ENCODE peak calls at places on chromosomes 2 and 18, in eight cellular contexts. S is spleen, L is thyroid gland, V is K562, U is mammary epithelial cell, X is sigmoid colon, P is psoas muscle, R is body of pancreas. K is an unnamed sample.

GRCh38 chr2:75194184-75194868 is 5.0 kb downstream of the TACR1 start:
- DNase-seq in S (no peak), L (no peak), V (no peak), U (no peak), X (no peak), P (no peak), R (no peak), K (no peak)

GRCh38 chr18:34734048-34734447 is 23.9 kb downstream of the DTNA start:
- DNase-seq in S (no peak), L (no peak), V (no peak), U (no peak), X (no peak), P (no peak), R (no peak), K (no peak)

GRCh38 chr2:158497486-158497885 is 40.7 kb downstream of the PKP4 start:
- DNase-seq in S (no peak), L (no peak), V (no peak), U (peak; percentile 81), X (no peak), P (no peak), R (no peak), K (no peak)

GRCh38 chr2:113213061-113213930 is 39.5 kb downstream of the PSD4 start:
- DNase-seq in S (no peak), L (no peak), V (no peak), U (no peak), X (no peak), P (no peak), R (no peak), K (no peak)

GRCh38 chr2:216909541-216910175 is 49.8 kb upstream of the TNP1 start:
- DNase-seq in S (no peak), L (no peak), V (no peak), U (no peak), X (no peak), P (no peak), R (no peak), K (no peak)

GRCh38 chr18:31819106-31819924 is 58.6 kb upstream of the SLC25A52 start:
- DNase-seq in S (no peak), L (no peak), V (peak; percentile 15), U (peak; percentile 37), X (no peak), P (no peak), R (no peak), K (peak; percentile 10)

GRCh38 chr18:54187372-54187771 is 37.1 kb downstream of the MBD2 start:
- DNase-seq in S (no peak), L (no peak), V (no peak), U (no peak), X (no peak), P (no peak), R (no peak), K (no peak)

GRCh38 chr2:135029481-135030134 is 17.6 kb downstream of the MAP3K19 start:
- DNase-seq in S (no peak), L (no peak), V (no peak), U (no peak), X (no peak), P (no peak), R (no peak), K (no peak)

GRCh38 chr2:210226186-210226585 is 939 bp upstream of the ACADL start:
- DNase-seq in S (no peak), L (peak; percentile 13), V (no peak), U (no peak), X (no peak), P (no peak), R (no peak), K (peak; percentile 5)

GRCh38 chr2:64975232-64975791 is 13.9 kb upstream of the SLC1A4 start:
- DNase-seq in S (no peak), L (peak; percentile 9), V (no peak), U (peak; percentile 57), X (no peak), P (peak; percentile 72), R (peak; percentile 14), K (peak; percentile 75)

GRCh38 chr2:39805936-39806608 is 27.0 kb upstream of the THUMPD2 start:
- DNase-seq in S (no peak), L (no peak), V (no peak), U (peak; percentile 51), X (no peak), P (no peak), R (no peak), K (no peak)

GRCh38 chr2:108607706-108608301 is 73.5 kb downstream of the LIMS1 start:
- DNase-seq in S (no peak), L (peak; percentile 44), V (peak; percentile 46), U (no peak), X (no peak), P (no peak), R (no peak), K (no peak)

GRCh38 chr2:16250886-16251285 is 310.5 kb downstream of the MYCN start:
- DNase-seq in S (no peak), L (no peak), V (no peak), U (peak; percentile 55), X (no peak), P (no peak), R (no peak), K (no peak)

GRCh38 chr2:239938651-239939486 is 86.3 kb downstream of the NDUFA10 start:
- DNase-seq in S (peak; percentile 59), L (no peak), V (no peak), U (no peak), X (peak; percentile 56), P (no peak), R (peak; percentile 2), K (no peak)

GRCh38 chr2:27369471-27370025 is 590 bp downstream of the EIF2B4 start:
- DNase-seq in S (no peak), L (peak; percentile 79), V (no peak), U (peak; percentile 51), X (peak; percentile 84), P (peak; percentile 71), R (peak; percentile 63), K (no peak)

GRCh38 chr2:84302513-84303412 is 156.3 kb downstream of the SUCLG1 start:
- DNase-seq in S (no peak), L (peak; percentile 9), V (peak; percentile 78), U (peak; percentile 46), X (no peak), P (no peak), R (peak; percentile 56), K (peak; percentile 14)

GRCh38 chr18:79797518-79798345 is at the start of gene KCNG2:
- DNase-seq in S (peak; percentile 87), L (peak; percentile 32), V (no peak), U (no peak), X (peak; percentile 44), P (no peak), R (no peak), K (no peak)
- TF ChIP-seq CTCF in S (no peak), L (peak; percentile 30), V (no peak), U (no peak), X (no peak), P (no peak), R (no peak), K (no peak)

DNA sequence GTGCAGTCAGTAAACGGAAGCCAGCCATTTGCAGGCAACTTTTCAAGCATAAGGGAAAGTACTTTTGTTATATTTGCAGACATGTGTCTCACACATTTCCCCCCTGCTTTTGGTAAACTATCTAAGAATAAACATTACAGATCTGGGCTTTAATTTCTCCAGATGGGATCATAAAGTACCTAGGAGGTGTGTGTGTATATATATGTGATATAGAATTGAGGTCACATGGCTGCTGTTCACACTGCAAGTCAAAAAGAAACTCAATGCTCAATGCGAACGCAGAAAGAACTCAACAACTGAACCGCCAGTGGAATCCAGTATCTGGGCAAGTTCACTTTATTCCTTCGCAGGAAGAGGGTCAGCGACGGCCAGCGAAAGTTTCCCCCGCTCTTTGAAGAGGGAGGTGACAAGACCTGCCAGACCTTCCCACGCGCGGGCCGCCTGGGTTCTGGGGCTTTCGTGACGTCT is 17.7 kb downstream of the POU3F3 start:
- DNase-seq in S (no peak), L (no peak), V (no peak), U (no peak), X (no peak), P (no peak), R (no peak), K (no peak)
- H3K27me3 ChIP-seq in S (peaks cover 68% of the 10 kb centered on the region), L (peaks cover 35% of the 10 kb centered on the region), V (peaks cover 46% of the 10 kb centered on the region), U (peaks cover 40% of the 10 kb centered on the region), X (peaks cover 53% of the 10 kb centered on the region), P (no peaks in the 10 kb centered on the region), R (peaks cover 29% of the 10 kb centered on the region), K (peaks cover 33% of the 10 kb centered on the region)

DNA sequence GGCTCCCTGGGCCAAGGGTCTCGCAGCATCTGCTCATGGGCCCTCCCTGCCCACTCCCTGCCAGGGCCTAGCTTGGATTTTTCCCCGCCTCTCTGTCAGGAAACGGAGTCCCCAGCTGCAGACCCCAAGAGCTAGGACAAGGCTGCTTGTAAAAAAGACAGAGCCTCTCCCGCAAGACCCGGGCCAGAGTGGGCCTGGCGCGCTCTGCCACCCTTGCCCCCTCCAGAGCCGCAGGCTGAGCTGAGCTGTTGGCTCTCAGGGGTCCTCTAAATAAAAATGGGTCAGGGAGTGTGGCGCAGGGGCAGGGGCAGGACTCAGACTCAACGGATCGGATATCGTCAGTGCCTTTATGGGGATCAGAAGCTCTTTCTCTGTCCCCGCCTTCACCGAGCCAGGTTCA is 112.6 kb downstream of the CABLES1 start:
- DNase-seq in S (no peak), L (no peak), V (no peak), U (no peak), X (no peak), P (no peak), R (no peak), K (no peak)
- TF ChIP-seq CTCF in S (no peak), L (no peak), V (no peak), U (no peak), X (no peak), P (no peak), R (no peak), K (no peak)

DNA sequence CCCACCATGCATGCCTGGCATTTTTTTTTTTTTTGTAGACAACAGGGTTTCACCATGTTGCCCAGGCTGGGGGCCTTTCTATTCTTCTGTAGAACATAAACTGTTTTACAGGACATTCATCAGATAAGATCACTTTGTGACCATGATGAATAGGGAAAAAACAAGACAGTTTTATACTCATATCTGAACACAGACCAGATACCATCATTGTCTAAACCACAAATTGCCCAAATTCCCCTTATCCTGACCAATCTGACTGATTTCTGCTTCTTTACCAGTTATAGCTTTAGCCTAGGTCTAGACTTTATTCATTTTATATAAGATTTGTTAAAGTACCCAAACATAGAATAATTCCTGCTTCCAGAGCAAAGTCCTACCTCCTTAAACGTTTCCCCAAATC is 1699.4 kb upstream of the TMEFF2 start:
- DNase-seq in S (no peak), L (no peak), V (no peak), U (no peak), X (no peak), P (no peak), R (no peak), K (no peak)
- H3K27me3 ChIP-seq in S (no peaks in the 10 kb centered on the region), L (no peaks in the 10 kb centered on the region), V (no peaks in the 10 kb centered on the region), U (peaks cover 3% of the 10 kb centered on the region), X (no peaks in the 10 kb centered on the region), P (no peaks in the 10 kb centered on the region), R (no peaks in the 10 kb centered on the region), K (no peaks in the 10 kb centered on the region)

GRCh38 chr2:70084973-70085710 is 2.1 kb upstream of the PCBP1 start:
- DNase-seq in S (peak; percentile 84), L (peak; percentile 90), V (peak; percentile 41), U (peak; percentile 82), X (peak; percentile 66), P (peak; percentile 46), R (peak; percentile 62), K (no peak)
- TF ChIP-seq CTCF in S (no peak), L (no peak), V (no peak), U (no peak), X (no peak), P (no peak), R (no peak), K (no peak)

K was measured in kidney epithelial cell.